ENCODE peak calls at places on chromosomes 7 and 10, in four cellular contexts. A is esophagus muscularis mucosa, I is IMR-90, T is lower lobe of right lung. B is an unnamed sample.

GRCh38 chr10:69097729-69098128 is 9.8 kb downstream of the SRGN start:
- DNase-seq in A (no peak), I (no peak), T (no peak), B (no peak)

GRCh38 chr10:59366310-59366709 is 4.0 kb upstream of the FAM13C start:
- DNase-seq in A (no peak), I (no peak), T (no peak), B (no peak)

GRCh38 chr10:58796242-58796641 is 283.6 kb downstream of the BICC1 start:
- DNase-seq in A (no peak), I (no peak), T (no peak), B (no peak)

GRCh38 chr10:78909268-78909667 is 159.5 kb upstream of the ZMIZ1 start:
- DNase-seq in A (no peak), I (no peak), T (no peak), B (no peak)

GRCh38 chr7:16412535-16413247 is 8.6 kb downstream of the CRPPA start:
- DNase-seq in A (no peak), I (no peak), T (no peak), B (no peak)

GRCh38 chr10:1022413-1022812 is 3.2 kb downstream of the IDI2 start:
- DNase-seq in A (no peak), I (no peak), T (no peak), B (no peak)

GRCh38 chr10:49325131-49325915 is 26.4 kb downstream of the C10orf71 start:
- DNase-seq in A (peak; percentile 89), I (no peak), T (no peak), B (no peak)

GRCh38 chr10:83963446-83963845 is 175.9 kb upstream of the GHITM start:
- DNase-seq in A (no peak), I (no peak), T (no peak), B (no peak)

GRCh38 chr7:113086431-113086888 is at the start of gene GPR85:
- DNase-seq in A (no peak), I (peak; percentile 73), T (peak; percentile 68), B (no peak)

GRCh38 chr10:110431659-110432058 is 66.0 kb upstream of the DUSP5 start:
- DNase-seq in A (no peak), I (no peak), T (no peak), B (no peak)

GRCh38 chr10:96512524-96512991 is 1.2 kb downstream of the TLL2 start:
- DNase-seq in A (peak; percentile 79), I (peak; percentile 12), T (no peak), B (no peak)

GRCh38 chr7:139471740-139472353 is 11.6 kb downstream of the KLRG2 start:
- DNase-seq in A (no peak), I (peak; percentile 57), T (no peak), B (peak; percentile 41)

GRCh38 chr10:97407211-97407951 is 6.2 kb upstream of the RRP12 start:
- DNase-seq in A (no peak), I (peak; percentile 78), T (peak; percentile 76), B (peak; percentile 71)

GRCh38 chr7:100220833-100221718 is 1.3 kb downstream of the PVRIG start:
- DNase-seq in A (no peak), I (no peak), T (no peak), B (no peak)

GRCh38 chr10:110461530-110461929 is 36.2 kb upstream of the DUSP5 start:
- DNase-seq in A (no peak), I (no peak), T (no peak), B (no peak)

GRCh38 chr7:105827106-105827870 is 49.1 kb downstream of the ATXN7L1 start:
- DNase-seq in A (no peak), I (no peak), T (no peak), B (peak; percentile 62)

GRCh38 chr10:60114765-60115586 is 208.6 kb upstream of the CCDC6 start:
- DNase-seq in A (no peak), I (peak; percentile 69), T (no peak), B (peak; percentile 96)

GRCh38 chr7:134315679-134316538 is 821 bp downstream of the SLC35B4 start:
- DNase-seq in A (peak; percentile 74), I (peak; percentile 16), T (no peak), B (peak; percentile 6)

GRCh38 chr10:381805-382204 is 246.6 kb downstream of the ZMYND11 start:
- DNase-seq in A (no peak), I (no peak), T (no peak), B (no peak)

GRCh38 chr7:2523461-2523905 is 3.9 kb downstream of the LFNG start:
- DNase-seq in A (no peak), I (no peak), T (peak; percentile 77), B (peak; percentile 35)

GRCh38 chr7:82605247-82605864 is 161.8 kb upstream of the CACNA2D1 start:
- DNase-seq in A (no peak), I (peak; percentile 46), T (no peak), B (peak; percentile 59)

GRCh38 chr7:74183142-74183541 is 9.0 kb downstream of the EIF4H start:
- DNase-seq in A (no peak), I (no peak), T (no peak), B (no peak)

GRCh38 chr7:74185636-74186035 is 11.5 kb downstream of the EIF4H start:
- DNase-seq in A (no peak), I (no peak), T (no peak), B (no peak)

GRCh38 chr7:74183653-74184450 is 9.7 kb downstream of the EIF4H start:
- DNase-seq in A (no peak), I (no peak), T (no peak), B (peak; percentile 62)

GRCh38 chr7:74182453-74183090 is 8.4 kb downstream of the EIF4H start:
- DNase-seq in A (no peak), I (no peak), T (no peak), B (no peak)

DNA sequence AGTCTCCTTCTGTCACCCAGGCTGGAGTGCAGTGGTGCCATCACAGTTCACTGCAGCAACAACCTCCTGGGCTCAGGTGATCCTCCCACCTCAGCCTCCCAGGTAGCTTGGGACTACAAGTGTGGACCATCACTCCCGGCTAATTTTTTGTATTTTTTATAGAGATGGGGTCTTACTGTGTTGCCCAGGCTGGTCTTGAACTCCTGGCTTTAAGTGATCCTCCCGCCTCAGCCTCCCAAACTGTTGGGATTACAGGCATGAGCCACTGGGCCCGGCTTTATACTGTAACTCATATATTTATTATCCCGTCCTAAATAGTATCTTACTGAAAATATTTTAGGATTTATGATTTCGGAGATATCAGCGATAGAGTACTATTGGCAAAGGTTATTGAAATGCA is 10.9 kb downstream of the EIF4H start:
- DNase-seq in A (no peak), I (no peak), T (no peak), B (no peak)
- H3K4me1 ChIP-seq in A (peaks cover 89% of the 10 kb centered on the region), I (peaks cover 28% of the 10 kb centered on the region), T (peaks cover 89% of the 10 kb centered on the region), B (peaks cover 21% of the 10 kb centered on the region)

DNA sequence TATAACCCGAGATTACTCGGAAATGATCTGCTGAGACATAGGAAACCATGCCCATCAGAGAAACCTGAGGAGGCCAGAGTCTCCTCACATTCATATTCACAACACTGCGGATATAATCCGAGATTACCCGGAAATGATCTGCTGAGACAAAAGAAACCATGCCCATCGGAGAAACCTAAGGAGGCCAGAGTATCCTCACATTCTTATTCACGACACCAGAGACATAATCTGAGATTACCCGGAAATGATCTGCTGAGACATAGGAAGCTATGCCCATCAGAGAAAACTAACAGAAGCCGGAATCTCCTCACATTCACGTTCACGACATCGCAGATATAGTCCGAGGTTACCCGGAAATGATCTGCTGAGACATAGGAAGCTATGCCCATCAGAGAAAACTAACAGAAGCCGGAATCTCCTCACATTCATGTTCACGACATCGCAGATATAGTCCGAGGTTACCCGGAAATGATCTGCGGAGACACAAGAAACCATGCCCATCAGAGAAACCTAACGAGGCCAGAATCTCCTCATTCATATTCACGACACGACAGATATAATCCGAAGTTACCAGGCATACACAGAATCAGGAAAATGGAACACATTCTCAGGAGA is 422.3 kb upstream of the AKR1E2 start:
- DNase-seq in A (no peak), I (no peak), T (no peak), B (no peak)
- H3K9me3 ChIP-seq in A (no peaks in the 10 kb centered on the region), I (no peaks in the 10 kb centered on the region), T (no peaks in the 10 kb centered on the region), B (no peaks in the 10 kb centered on the region)

GRCh38 chr10:17805921-17806577 is 3.1 kb upstream of the MRC1 start:
- DNase-seq in A (no peak), I (no peak), T (no peak), B (peak; percentile 26)
- TF ChIP-seq CTCF in A (no peak), I (no peak), T (peak; percentile 9), B (peak; percentile 52)

GRCh38 chr10:124675261-124675660 is 68.9 kb downstream of the FAM53B start:
- DNase-seq in A (no peak), I (no peak), T (peak; percentile 42), B (no peak)
- H3K4me1 ChIP-seq in A (peaks cover 93% of the 10 kb centered on the region), I (peaks cover 13% of the 10 kb centered on the region), T (peaks cover 99% of the 10 kb centered on the region), B (no peaks in the 10 kb centered on the region)

DNA sequence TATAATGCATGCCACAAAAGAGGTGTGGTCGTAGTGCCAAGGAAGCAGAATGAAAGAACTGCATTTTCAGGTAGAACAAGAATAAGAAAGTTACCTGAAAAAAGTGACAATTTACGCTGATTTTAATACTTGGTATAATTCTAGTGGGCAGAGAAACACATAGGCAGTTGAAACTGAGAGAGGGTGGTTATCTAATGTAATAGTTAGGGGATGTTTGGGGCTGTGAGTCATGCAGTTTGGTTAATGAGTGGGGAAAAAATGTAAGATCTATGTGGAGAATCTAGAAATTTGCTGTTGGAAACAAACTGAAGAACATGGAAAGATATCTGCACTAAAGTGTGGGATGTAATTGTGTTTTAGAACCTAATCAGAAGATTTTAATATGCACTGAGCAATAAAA is 33.7 kb downstream of the ZNF37A start:
- DNase-seq in A (no peak), I (peak; percentile 46), T (no peak), B (no peak)
- H3K9me3 ChIP-seq in A (peaks cover 92% of the 10 kb centered on the region), I (peaks cover 16% of the 10 kb centered on the region), T (peaks cover 86% of the 10 kb centered on the region), B (peaks cover 21% of the 10 kb centered on the region)